ENCODE peak calls at places on chromosomes 7 and 10, in ten cellular contexts. W, Z, Y, X, K, J, I, U, O and S are unnamed samples.
A peak's percentile ranks its signal among the peaks of the same experiment; 100 is the strongest.

GRCh38 chr10:14601872-14602725 is 172.6 kb downstream of the FAM107B start:
- DNase-seq in K (peak; percentile 61), I (peak; percentile 70), J (no peak), U (no peak), Y (no peak), Z (no peak), X (peak; percentile 67), O (no peak), W (peak; percentile 83), S (no peak)

GRCh38 chr10:91939653-91940052 is 16.1 kb downstream of the BTAF1 start:
- DNase-seq in J (no peak), U (no peak), Y (no peak), Z (no peak), O (no peak), K (no peak), I (no peak), W (no peak), X (no peak), S (no peak)

GRCh38 chr7:159158888-159159405 is 14.3 kb upstream of the VIPR2 start:
- DNase-seq in W (no peak), I (no peak), X (no peak), J (no peak), Y (no peak), K (no peak), Z (no peak), O (no peak), U (no peak), S (peak; percentile 72)

GRCh38 chr7:135441791-135442190 is 68.1 kb downstream of the CNOT4 start:
- DNase-seq in Y (no peak), K (peak; percentile 15), U (no peak), W (no peak), J (no peak), I (peak; percentile 58), X (no peak), Z (no peak), O (no peak), S (no peak)

GRCh38 chr10:48444266-48444665 is 137.8 kb downstream of the MAPK8 start:
- DNase-seq in X (no peak), I (peak; percentile 22), Y (peak; percentile 64), U (no peak), Z (no peak), W (no peak), O (no peak), J (no peak), K (no peak), S (no peak)

GRCh38 chr10:73798927-73799563 is 12.4 kb downstream of the NDST2 start:
- DNase-seq in Y (no peak), K (no peak), Z (no peak), X (no peak), O (no peak), W (no peak), J (peak; percentile 52), U (no peak), I (no peak), S (no peak)

GRCh38 chr7:131255242-131255641 is 72.4 kb upstream of the MKLN1 start:
- DNase-seq in U (no peak), K (no peak), I (no peak), J (no peak), Z (no peak), X (no peak), O (no peak), W (no peak), Y (no peak), S (no peak)

GRCh38 chr7:54985405-54986360 is 33.1 kb upstream of the EGFR start:
- DNase-seq in W (no peak), Z (no peak), I (peak; percentile 73), K (peak; percentile 70), J (no peak), U (no peak), X (no peak), Y (peak; percentile 41), O (no peak), S (no peak)

GRCh38 chr10:80268938-80269588 is 20.4 kb downstream of the MAT1A start:
- DNase-seq in K (no peak), X (no peak), Z (no peak), I (no peak), W (peak; percentile 8), Y (no peak), O (no peak), J (no peak), U (no peak), S (no peak)

GRCh38 chr7:143958781-143959180 is 4.1 kb downstream of the OR2F1 start:
- DNase-seq in Y (no peak), I (peak; percentile 25), J (no peak), X (no peak), Z (no peak), K (no peak), W (no peak), O (no peak), U (no peak), S (no peak)

GRCh38 chr7:151631149-151631967 is 111.7 kb upstream of the RHEB start:
- DNase-seq in Y (peak; percentile 27), J (no peak), Z (no peak), K (peak; percentile 32), I (peak; percentile 35), W (no peak), O (no peak), U (no peak), X (no peak), S (no peak)

GRCh38 chr7:117827861-117828260 is 45.4 kb downstream of the CTTNBP2 start:
- DNase-seq in U (no peak), I (peak; percentile 2), K (no peak), J (no peak), X (no peak), O (no peak), Y (peak; percentile 49), W (no peak), Z (no peak), S (no peak)

GRCh38 chr7:132742152-132742551 is 165.9 kb upstream of the PLXNA4 start:
- DNase-seq in X (peak; percentile 50), Y (peak; percentile 85), O (no peak), Z (no peak), U (no peak), I (peak; percentile 97), K (peak; percentile 13), W (no peak), J (no peak), S (no peak)

GRCh38 chr10:127024655-127025054 is 119.4 kb downstream of the DOCK1 start:
- DNase-seq in K (no peak), W (no peak), J (peak; percentile 31), Z (no peak), X (no peak), Y (no peak), U (peak; percentile 10), I (no peak), O (no peak), S (no peak)

GRCh38 chr10:117684673-117685211 is 142.2 kb downstream of the EMX2 start:
- DNase-seq in W (peak; percentile 91), Y (peak; percentile 57), Z (no peak), X (no peak), U (no peak), O (no peak), K (no peak), I (no peak), J (no peak), S (no peak)

GRCh38 chr10:132493246-132493755 is 44.3 kb upstream of the INPP5A start:
- DNase-seq in I (no peak), K (no peak), X (no peak), U (no peak), J (peak; percentile 50), O (no peak), Z (no peak), W (no peak), Y (no peak), S (no peak)

GRCh38 chr7:24889611-24890010 is 90.4 kb downstream of the OSBPL3 start:
- DNase-seq in W (no peak), K (no peak), O (no peak), Z (no peak), J (no peak), Y (no peak), X (no peak), I (no peak), U (no peak), S (no peak)

GRCh38 chr7:21338728-21339164 is 89.1 kb upstream of the SP4 start:
- DNase-seq in I (no peak), Z (no peak), J (no peak), O (no peak), X (no peak), Y (no peak), W (no peak), U (no peak), K (no peak), S (no peak)

GRCh38 chr7:105765846-105766245 is 110.6 kb downstream of the ATXN7L1 start:
- DNase-seq in J (no peak), K (no peak), W (no peak), O (no peak), U (no peak), Z (no peak), X (no peak), I (no peak), Y (no peak), S (no peak)

GRCh38 chr10:121928528-121928884 is 675 bp upstream of the ATE1 start:
- DNase-seq in K (no peak), Y (no peak), Z (no peak), I (peak; percentile 42), W (no peak), X (no peak), U (no peak), O (no peak), J (no peak), S (peak; percentile 9)

GRCh38 chr7:92904292-92905131 is 68.1 kb upstream of the CDK6 start:
- DNase-seq in I (peak; percentile 98), Z (no peak), W (peak; percentile 81), J (no peak), U (no peak), Y (peak; percentile 88), O (no peak), X (no peak), K (no peak), S (no peak)

GRCh38 chr10:80464557-80465466 is 10.7 kb downstream of the TSPAN14 start:
- DNase-seq in K (no peak), U (peak; percentile 73), X (no peak), Z (peak; percentile 71), O (peak; percentile 62), W (no peak), I (no peak), Y (peak; percentile 88), J (peak; percentile 64), S (peak; percentile 78)

GRCh38 chr7:45435846-45436245 is 138.3 kb upstream of the ADCY1 start:
- DNase-seq in U (no peak), Z (no peak), W (no peak), I (peak; percentile 87), X (no peak), Y (peak; percentile 44), J (no peak), O (no peak), K (peak; percentile 8), S (no peak)

GRCh38 chr10:96292971-96293909 is 11.0 kb upstream of the DNTT start:
- DNase-seq in J (no peak), I (peak; percentile 63), Z (peak; percentile 9), Y (no peak), U (no peak), W (no peak), K (peak; percentile 35), X (no peak), O (peak; percentile 34), S (no peak)

GRCh38 chr10:6141296-6142151 is 52.7 kb downstream of the RBM17 start:
- DNase-seq in I (peak; percentile 89), Z (no peak), O (no peak), W (no peak), X (no peak), Y (peak; percentile 61), U (no peak), K (peak; percentile 48), J (peak; percentile 70), S (no peak)

GRCh38 chr7:17275749-17276671 is 22.4 kb upstream of the AHR start:
- DNase-seq in Z (no peak), X (no peak), U (no peak), K (no peak), O (no peak), Y (peak; percentile 71), I (peak; percentile 99), W (no peak), J (no peak), S (no peak)

GRCh38 chr10:101291254-101292193 is 62.3 kb upstream of the LBX1 start:
- DNase-seq in I (peak; percentile 16), Z (peak; percentile 78), X (peak; percentile 23), Y (peak; percentile 56), K (peak; percentile 85), U (no peak), J (peak; percentile 68), O (peak; percentile 87), W (no peak), S (peak; percentile 73)

GRCh38 chr7:22688034-22688433 is 39.0 kb upstream of the IL6 start:
- DNase-seq in X (no peak), Y (no peak), Z (no peak), J (no peak), U (no peak), K (no peak), O (no peak), I (no peak), W (no peak), S (no peak)